ENCODE peak calls at places on chromosomes 13 and 19, in eight cellular contexts. W is ascending aorta; M is fibroblast of lung; T is SK-N-SH; K is mucosa of descending colon; B is Peyer's patch; U is upper lobe of right lung; G is CD8-positive, alpha-beta memory T cell. J is an unnamed sample.

GRCh38 chr19:19550454-19550842 is 12.4 kb downstream of the CILP2 start:
- DNase-seq in T (no peak), U (no peak), B (no peak), G (no peak), M (peak; percentile 92), K (no peak), W (no peak), J (no peak)

GRCh38 chr19:17555929-17556813 is 722 bp downstream of the COLGALT1 start:
- DNase-seq in B (peak; percentile 78), W (no peak), T (peak; percentile 74), G (peak; percentile 62), M (peak; percentile 45), K (peak; percentile 88), U (peak; percentile 90), J (peak; percentile 88)

GRCh38 chr13:93304868-93305613 is 78.4 kb downstream of the GPC6 start:
- DNase-seq in T (peak; percentile 16), M (no peak), G (no peak), U (no peak), W (no peak), K (no peak), B (no peak), J (no peak)

GRCh38 chr13:34265016-34265692 is 447.2 kb downstream of the RFC3 start:
- DNase-seq in T (no peak), G (no peak), K (no peak), W (no peak), U (no peak), M (peak; percentile 6), B (no peak), J (no peak)

GRCh38 chr19:53892981-53893325 is 11.0 kb downstream of the PRKCG start:
- DNase-seq in G (no peak), B (no peak), W (no peak), K (peak; percentile 21), M (no peak), U (no peak), T (peak; percentile 76), J (no peak)

GRCh38 chr13:33388254-33388998 is 102.9 kb upstream of the STARD13 start:
- DNase-seq in B (no peak), G (no peak), K (no peak), M (no peak), T (no peak), W (no peak), U (no peak), J (no peak)

GRCh38 chr19:17244618-17245534 is 843 bp downstream of the NR2F6 start:
- DNase-seq in B (peak; percentile 64), T (peak; percentile 55), W (no peak), K (peak; percentile 73), G (no peak), U (peak; percentile 83), M (no peak), J (peak; percentile 74)

GRCh38 chr13:100089633-100090032 is 740 bp downstream of the PCCA start:
- DNase-seq in K (no peak), B (no peak), G (no peak), M (peak; percentile 16), T (no peak), W (no peak), U (no peak), J (no peak)

GRCh38 chr19:51501594-51502263 is at the start of gene SIGLEC12:
- DNase-seq in U (no peak), K (no peak), W (no peak), B (no peak), G (no peak), M (no peak), T (no peak), J (peak; percentile 71)

GRCh38 chr13:108558489-108558888 is 70.9 kb upstream of the MYO16 start:
- DNase-seq in U (no peak), M (no peak), W (no peak), T (no peak), B (no peak), K (no peak), G (no peak), J (no peak)

GRCh38 chr13:52411629-52412028 is 5.7 kb upstream of the THSD1 start:
- DNase-seq in K (no peak), M (peak; percentile 49), T (no peak), U (no peak), W (no peak), B (no peak), G (no peak), J (no peak)

GRCh38 chr13:88565566-88565965 is 894.4 kb downstream of the SLITRK5 start:
- DNase-seq in M (no peak), U (no peak), K (no peak), T (peak; percentile 3), B (no peak), W (no peak), G (no peak), J (no peak)

GRCh38 chr19:35531291-35531690 is 2.0 kb upstream of the GAPDHS start:
- DNase-seq in G (no peak), U (no peak), B (no peak), M (no peak), T (no peak), K (no peak), W (no peak), J (no peak)

GRCh38 chr13:44142540-44142867 is 231.1 kb upstream of the SERP2 start:
- DNase-seq in B (no peak), T (peak; percentile 34), W (no peak), M (no peak), G (no peak), U (no peak), K (no peak), J (no peak)

DNA sequence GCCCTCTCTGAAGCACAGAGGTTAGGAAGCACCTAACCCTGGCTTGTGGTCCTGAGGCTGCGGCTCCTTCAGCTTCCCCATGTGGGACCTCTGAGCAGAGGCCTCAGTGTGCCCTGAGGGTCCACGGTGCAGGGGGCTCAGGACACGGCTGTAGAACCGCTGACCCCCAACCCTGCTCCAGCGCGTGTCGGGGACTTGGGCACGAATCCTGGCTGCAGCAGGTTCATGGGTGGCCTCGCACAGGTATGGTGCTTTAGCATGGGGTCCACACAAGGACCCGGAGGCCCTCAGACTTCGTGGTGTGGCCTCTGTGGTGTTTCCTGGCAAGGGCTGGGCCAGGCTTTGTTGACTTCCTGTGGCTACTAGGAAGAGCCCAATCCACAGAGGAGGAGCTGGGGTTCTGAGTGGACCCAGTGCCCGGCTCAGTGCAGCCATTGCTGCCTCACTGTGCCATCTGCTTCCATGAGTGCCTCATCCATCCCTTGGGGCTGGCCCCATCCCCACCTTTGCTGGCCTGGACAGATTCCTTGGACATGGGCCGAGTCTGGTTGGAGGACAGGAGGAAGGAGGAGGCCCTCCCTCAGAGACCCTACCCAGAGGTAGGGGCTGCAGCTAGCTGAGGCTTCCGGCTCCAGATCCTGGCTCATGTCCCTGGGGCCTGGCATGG is 24.5 kb downstream of the ZBTB7A start:
- DNase-seq in T (no peak), W (no peak), M (no peak), B (no peak), K (peak; percentile 51), U (no peak), G (no peak), J (no peak)
- H3K36me3 ChIP-seq in T (peaks cover 4% of the 10 kb centered on the region), W (peaks cover 36% of the 10 kb centered on the region), M (peaks cover 15% of the 10 kb centered on the region), B (no peaks in the 10 kb centered on the region), K (peaks cover 4% of the 10 kb centered on the region), U (peaks cover 32% of the 10 kb centered on the region), G (no peaks in the 10 kb centered on the region), J (peaks cover 65% of the 10 kb centered on the region)

GRCh38 chr19:4031420-4031819 is 23.9 kb downstream of the PIAS4 start:
- DNase-seq in B (no peak), T (no peak), G (no peak), W (no peak), U (no peak), K (peak; percentile 48), M (no peak), J (no peak)

GRCh38 chr19:4029247-4029614 is 21.7 kb downstream of the PIAS4 start:
- DNase-seq in T (no peak), K (no peak), B (no peak), W (no peak), U (no peak), M (no peak), G (no peak), J (no peak)

GRCh38 chr19:4032436-4032835 is 24.9 kb downstream of the PIAS4 start:
- DNase-seq in W (no peak), T (no peak), U (peak; percentile 54), G (no peak), M (no peak), B (no peak), K (no peak), J (no peak)

GRCh38 chr19:4030552-4030951 is 23.0 kb downstream of the PIAS4 start:
- DNase-seq in K (no peak), T (no peak), W (no peak), G (no peak), M (no peak), B (no peak), U (peak; percentile 58), J (no peak)

GRCh38 chr19:4030981-4031380 is 23.4 kb downstream of the PIAS4 start:
- DNase-seq in U (no peak), W (no peak), T (no peak), G (no peak), M (no peak), K (no peak), B (no peak), J (no peak)
- H3K36me3 ChIP-seq in U (peaks cover 32% of the 10 kb centered on the region), W (peaks cover 44% of the 10 kb centered on the region), T (no peaks in the 10 kb centered on the region), G (peaks cover 4% of the 10 kb centered on the region), M (peaks cover 24% of the 10 kb centered on the region), K (no peaks in the 10 kb centered on the region), B (no peaks in the 10 kb centered on the region), J (peaks cover 68% of the 10 kb centered on the region)

GRCh38 chr19:8473652-8474476 is 28.6 kb downstream of the PRAM1 start:
- DNase-seq in K (no peak), G (no peak), T (no peak), M (no peak), W (no peak), B (no peak), U (no peak), J (no peak)

GRCh38 chr19:8476524-8476923 is 25.9 kb downstream of the PRAM1 start:
- DNase-seq in T (no peak), W (no peak), G (no peak), M (no peak), B (peak; percentile 34), U (no peak), K (no peak), J (no peak)

GRCh38 chr19:8477889-8478288 is 24.6 kb downstream of the PRAM1 start:
- DNase-seq in W (no peak), T (no peak), M (no peak), U (no peak), B (peak; percentile 11), G (no peak), K (no peak), J (no peak)

GRCh38 chr19:8478605-8479004 is 23.8 kb downstream of the PRAM1 start:
- DNase-seq in M (no peak), W (no peak), T (no peak), U (no peak), G (no peak), B (no peak), K (no peak), J (no peak)

GRCh38 chr19:8475005-8475404 is 27.4 kb downstream of the PRAM1 start:
- DNase-seq in W (no peak), M (no peak), T (no peak), U (no peak), G (no peak), B (no peak), K (no peak), J (no peak)
- H3K36me3 ChIP-seq in W (peaks cover 63% of the 10 kb centered on the region), M (peaks cover 10% of the 10 kb centered on the region), T (peaks cover 65% of the 10 kb centered on the region), U (peaks cover 94% of the 10 kb centered on the region), G (peaks cover 50% of the 10 kb centered on the region), B (no peaks in the 10 kb centered on the region), K (peaks cover 5% of the 10 kb centered on the region), J (peaks cover 94% of the 10 kb centered on the region)

DNA sequence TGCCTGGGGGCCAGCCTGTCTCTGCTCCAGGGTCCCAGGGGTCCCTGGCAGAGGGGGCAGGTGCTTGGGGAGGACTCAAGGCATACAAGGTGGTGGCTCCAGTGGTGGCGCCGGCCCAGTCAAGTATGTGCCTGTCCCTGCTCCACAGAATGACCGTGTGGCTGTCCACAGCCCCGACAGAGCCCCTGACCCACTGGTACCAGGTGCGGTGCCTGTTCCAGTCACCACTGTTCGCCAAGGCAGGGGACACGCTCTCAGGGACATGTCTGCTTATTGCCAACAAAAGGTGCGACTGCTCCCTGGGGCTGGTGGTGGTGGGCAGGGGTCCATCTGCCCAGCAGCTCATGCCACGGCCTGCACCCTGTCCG is 8.2 kb downstream of the YIPF2 start:
- DNase-seq in M (no peak), W (no peak), G (no peak), U (no peak), K (no peak), T (no peak), B (no peak), J (no peak)
- H3K36me3 ChIP-seq in M (peaks cover 26% of the 10 kb centered on the region), W (peaks cover 79% of the 10 kb centered on the region), G (no peaks in the 10 kb centered on the region), U (peaks cover 78% of the 10 kb centered on the region), K (no peaks in the 10 kb centered on the region), T (peaks cover 10% of the 10 kb centered on the region), B (no peaks in the 10 kb centered on the region), J (peaks cover 86% of the 10 kb centered on the region)

J was measured in lower lobe of right lung.